ENCODE peak calls at places on chromosomes 6 and 20, in eight cellular contexts. One of them, this sample, is unnamed.

GRCh38 chr6:161088676-161089328 is 97.2 kb downstream of the MAP3K4 start:
- DNase-seq in PC-3: no peak
- DNase-seq in SK-N-SH: no peak
- DNase-seq in GM23338: peak
- DNase-seq in neural progenitor cell: peak
- DNase-seq in hepatocyte: peak
- DNase-seq in OCI-LY7: no peak
- DNase-seq in HCT116: no peak
- DNase-seq in this sample: peak

GRCh38 chr20:6908673-6909072 is 141.2 kb downstream of the BMP2 start:
- DNase-seq in hepatocyte: no peak
- DNase-seq in GM23338: peak
- DNase-seq in PC-3: no peak
- DNase-seq in SK-N-SH: no peak
- DNase-seq in OCI-LY7: no peak
- DNase-seq in neural progenitor cell: peak
- DNase-seq in HCT116: no peak
- DNase-seq in this sample: no peak

GRCh38 chr6:102928109-102928508 is 1534.6 kb downstream of the GRIK2 start:
- DNase-seq in HCT116: no peak
- DNase-seq in hepatocyte: no peak
- DNase-seq in SK-N-SH: no peak
- DNase-seq in GM23338: no peak
- DNase-seq in neural progenitor cell: no peak
- DNase-seq in PC-3: no peak
- DNase-seq in OCI-LY7: no peak
- DNase-seq in this sample: no peak

GRCh38 chr20:32637311-32637710 is 36.4 kb downstream of the C20orf203 start:
- DNase-seq in hepatocyte: no peak
- DNase-seq in neural progenitor cell: no peak
- DNase-seq in HCT116: no peak
- DNase-seq in SK-N-SH: no peak
- DNase-seq in PC-3: no peak
- DNase-seq in GM23338: no peak
- DNase-seq in OCI-LY7: no peak
- DNase-seq in this sample: no peak

GRCh38 chr6:129297592-129297991 is 412.4 kb downstream of the ARHGAP18 start:
- DNase-seq in OCI-LY7: no peak
- DNase-seq in PC-3: peak
- DNase-seq in hepatocyte: no peak
- DNase-seq in neural progenitor cell: no peak
- DNase-seq in SK-N-SH: no peak
- DNase-seq in HCT116: no peak
- DNase-seq in GM23338: no peak
- DNase-seq in this sample: no peak

GRCh38 chr6:125192610-125192930 is 39.0 kb downstream of the TPD52L1 start:
- DNase-seq in OCI-LY7: no peak
- DNase-seq in hepatocyte: no peak
- DNase-seq in HCT116: no peak
- DNase-seq in GM23338: no peak
- DNase-seq in SK-N-SH: no peak
- DNase-seq in neural progenitor cell: no peak
- DNase-seq in PC-3: no peak
- DNase-seq in this sample: no peak

GRCh38 chr6:156471000-156471399 is 306.2 kb upstream of the ARID1B start:
- DNase-seq in HCT116: no peak
- DNase-seq in neural progenitor cell: no peak
- DNase-seq in SK-N-SH: no peak
- DNase-seq in PC-3: no peak
- DNase-seq in GM23338: no peak
- DNase-seq in hepatocyte: no peak
- DNase-seq in OCI-LY7: no peak
- DNase-seq in this sample: no peak

GRCh38 chr20:38275815-38276550 is 15.4 kb upstream of the KIAA1755 start:
- DNase-seq in GM23338: no peak
- DNase-seq in SK-N-SH: no peak
- DNase-seq in HCT116: no peak
- DNase-seq in PC-3: peak
- DNase-seq in hepatocyte: no peak
- DNase-seq in OCI-LY7: no peak
- DNase-seq in neural progenitor cell: no peak
- DNase-seq in this sample: peak

GRCh38 chr20:14444106-14444505 is 106.7 kb upstream of the FLRT3 start:
- DNase-seq in PC-3: no peak
- DNase-seq in GM23338: no peak
- DNase-seq in hepatocyte: no peak
- DNase-seq in SK-N-SH: no peak
- DNase-seq in neural progenitor cell: no peak
- DNase-seq in HCT116: no peak
- DNase-seq in OCI-LY7: no peak
- DNase-seq in this sample: peak

GRCh38 chr20:37649017-37649416 is 44.8 kb upstream of the CTNNBL1 start:
- DNase-seq in neural progenitor cell: no peak
- DNase-seq in GM23338: no peak
- DNase-seq in HCT116: no peak
- DNase-seq in OCI-LY7: no peak
- DNase-seq in SK-N-SH: no peak
- DNase-seq in PC-3: no peak
- DNase-seq in hepatocyte: no peak
- DNase-seq in this sample: peak

GRCh38 chr6:27591660-27592059 is 118.8 kb upstream of the ZNF184 start:
- DNase-seq in PC-3: peak
- DNase-seq in GM23338: peak
- DNase-seq in OCI-LY7: no peak
- DNase-seq in SK-N-SH: no peak
- DNase-seq in neural progenitor cell: peak
- DNase-seq in HCT116: no peak
- DNase-seq in hepatocyte: peak
- DNase-seq in this sample: peak

GRCh38 chr6:91288741-91289140 is 701.9 kb upstream of the MAP3K7 start:
- DNase-seq in SK-N-SH: no peak
- DNase-seq in HCT116: no peak
- DNase-seq in GM23338: no peak
- DNase-seq in hepatocyte: no peak
- DNase-seq in neural progenitor cell: no peak
- DNase-seq in PC-3: no peak
- DNase-seq in OCI-LY7: no peak
- DNase-seq in this sample: no peak

GRCh38 chr6:5143625-5144311 is 58.6 kb downstream of the PPP1R3G start:
- DNase-seq in SK-N-SH: peak
- DNase-seq in HCT116: peak
- DNase-seq in PC-3: peak
- DNase-seq in neural progenitor cell: peak
- DNase-seq in OCI-LY7: peak
- DNase-seq in GM23338: peak
- DNase-seq in hepatocyte: peak
- DNase-seq in this sample: peak
- TF ChIP-seq EZH2phosphoT487 in SK-N-SH: no peak
- TF ChIP-seq EZH2phosphoT487 in HCT116: no peak
- TF ChIP-seq EZH2phosphoT487 in PC-3: no peak
- TF ChIP-seq EZH2phosphoT487 in neural progenitor cell: no peak
- TF ChIP-seq EZH2phosphoT487 in OCI-LY7: no peak
- TF ChIP-seq EZH2phosphoT487 in GM23338: no peak
- TF ChIP-seq EZH2phosphoT487 in hepatocyte: no peak
- TF ChIP-seq EZH2phosphoT487 in this sample: no peak

GRCh38 chr6:138238368-138238767 is 20.1 kb upstream of the PBOV1 start:
- DNase-seq in HCT116: no peak
- DNase-seq in PC-3: no peak
- DNase-seq in neural progenitor cell: no peak
- DNase-seq in SK-N-SH: no peak
- DNase-seq in OCI-LY7: no peak
- DNase-seq in hepatocyte: no peak
- DNase-seq in GM23338: no peak
- DNase-seq in this sample: no peak

GRCh38 chr6:138235693-138236092 is 17.4 kb upstream of the PBOV1 start:
- DNase-seq in neural progenitor cell: no peak
- DNase-seq in GM23338: no peak
- DNase-seq in PC-3: no peak
- DNase-seq in HCT116: no peak
- DNase-seq in OCI-LY7: no peak
- DNase-seq in SK-N-SH: no peak
- DNase-seq in hepatocyte: no peak
- DNase-seq in this sample: no peak

GRCh38 chr6:138237463-138237862 is 19.2 kb upstream of the PBOV1 start:
- DNase-seq in PC-3: no peak
- DNase-seq in OCI-LY7: no peak
- DNase-seq in hepatocyte: no peak
- DNase-seq in HCT116: no peak
- DNase-seq in SK-N-SH: no peak
- DNase-seq in neural progenitor cell: no peak
- DNase-seq in GM23338: peak
- DNase-seq in this sample: no peak

GRCh38 chr6:138234363-138234762 is 16.1 kb upstream of the PBOV1 start:
- DNase-seq in OCI-LY7: no peak
- DNase-seq in PC-3: peak
- DNase-seq in GM23338: no peak
- DNase-seq in hepatocyte: no peak
- DNase-seq in SK-N-SH: no peak
- DNase-seq in neural progenitor cell: no peak
- DNase-seq in HCT116: no peak
- DNase-seq in this sample: no peak

DNA sequence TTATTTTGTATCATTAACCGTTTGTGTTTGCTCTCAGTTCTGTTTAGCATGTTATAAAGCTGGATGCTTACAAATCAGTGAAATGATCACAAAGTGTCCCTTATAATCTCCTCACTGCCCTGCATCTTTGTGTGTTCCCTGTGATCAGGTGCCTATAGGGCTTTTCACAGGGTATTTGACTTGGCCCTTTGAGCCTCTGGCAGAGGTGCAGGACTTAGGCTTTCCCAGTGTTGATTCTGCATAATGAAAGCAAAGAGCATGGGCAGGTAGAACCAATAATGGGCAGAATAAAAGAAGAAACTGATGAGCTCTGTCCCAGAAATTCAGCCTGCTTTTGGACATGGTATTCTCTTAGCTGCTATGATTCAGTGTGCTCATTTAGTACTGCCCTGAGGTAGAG is 16.9 kb upstream of the PBOV1 start:
- DNase-seq in GM23338: no peak
- DNase-seq in OCI-LY7: no peak
- DNase-seq in neural progenitor cell: no peak
- DNase-seq in SK-N-SH: no peak
- DNase-seq in PC-3: no peak
- DNase-seq in hepatocyte: no peak
- DNase-seq in HCT116: no peak
- DNase-seq in this sample: no peak
- TF ChIP-seq EZH2phosphoT487 in GM23338: no peak
- TF ChIP-seq EZH2phosphoT487 in OCI-LY7: no peak
- TF ChIP-seq EZH2phosphoT487 in neural progenitor cell: no peak
- TF ChIP-seq EZH2phosphoT487 in SK-N-SH: no peak
- TF ChIP-seq EZH2phosphoT487 in PC-3: no peak
- TF ChIP-seq EZH2phosphoT487 in hepatocyte: no peak
- TF ChIP-seq EZH2phosphoT487 in HCT116: no peak
- TF ChIP-seq EZH2phosphoT487 in this sample: no peak

DNA sequence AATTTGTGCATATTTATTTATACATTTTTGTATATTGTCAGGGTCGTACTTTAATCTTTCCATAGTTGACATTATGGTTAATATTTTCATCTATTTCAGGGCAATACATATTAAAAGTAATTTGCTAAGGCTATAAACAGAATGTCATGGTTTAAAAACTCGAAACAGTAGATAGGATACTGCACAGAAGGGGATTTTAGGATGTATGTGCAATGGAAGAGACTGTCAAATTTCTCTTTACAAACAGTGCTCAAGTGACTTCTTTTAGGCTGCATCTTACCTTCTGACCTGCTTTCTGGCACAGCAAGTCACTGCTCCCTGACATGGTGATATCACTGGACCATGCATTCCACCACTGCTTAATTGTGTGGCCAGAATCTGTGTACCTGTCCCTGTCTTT is 152.9 kb downstream of the EPHA7 start:
- DNase-seq in SK-N-SH: no peak
- DNase-seq in hepatocyte: no peak
- DNase-seq in PC-3: no peak
- DNase-seq in HCT116: no peak
- DNase-seq in neural progenitor cell: no peak
- DNase-seq in OCI-LY7: no peak
- DNase-seq in GM23338: no peak
- DNase-seq in this sample: no peak
- TF ChIP-seq EZH2phosphoT487 in SK-N-SH: no peak
- TF ChIP-seq EZH2phosphoT487 in hepatocyte: no peak
- TF ChIP-seq EZH2phosphoT487 in PC-3: no peak
- TF ChIP-seq EZH2phosphoT487 in HCT116: no peak
- TF ChIP-seq EZH2phosphoT487 in neural progenitor cell: no peak
- TF ChIP-seq EZH2phosphoT487 in OCI-LY7: no peak
- TF ChIP-seq EZH2phosphoT487 in GM23338: no peak
- TF ChIP-seq EZH2phosphoT487 in this sample: no peak

GRCh38 chr6:17886891-17887290 is 100.5 kb downstream of the KIF13A start:
- DNase-seq in GM23338: no peak
- DNase-seq in OCI-LY7: no peak
- DNase-seq in SK-N-SH: no peak
- DNase-seq in neural progenitor cell: no peak
- DNase-seq in hepatocyte: no peak
- DNase-seq in HCT116: no peak
- DNase-seq in PC-3: no peak
- DNase-seq in this sample: peak

GRCh38 chr6:17894905-17895304 is 92.5 kb downstream of the KIF13A start:
- DNase-seq in GM23338: no peak
- DNase-seq in HCT116: no peak
- DNase-seq in OCI-LY7: no peak
- DNase-seq in neural progenitor cell: no peak
- DNase-seq in hepatocyte: no peak
- DNase-seq in SK-N-SH: no peak
- DNase-seq in PC-3: no peak
- DNase-seq in this sample: no peak

GRCh38 chr6:17894191-17894590 is 93.2 kb downstream of the KIF13A start:
- DNase-seq in GM23338: no peak
- DNase-seq in neural progenitor cell: no peak
- DNase-seq in HCT116: no peak
- DNase-seq in PC-3: no peak
- DNase-seq in SK-N-SH: no peak
- DNase-seq in hepatocyte: no peak
- DNase-seq in OCI-LY7: no peak
- DNase-seq in this sample: no peak

GRCh38 chr6:17890309-17890708 is 97.1 kb downstream of the KIF13A start:
- DNase-seq in HCT116: no peak
- DNase-seq in hepatocyte: no peak
- DNase-seq in OCI-LY7: no peak
- DNase-seq in GM23338: no peak
- DNase-seq in PC-3: no peak
- DNase-seq in neural progenitor cell: no peak
- DNase-seq in SK-N-SH: no peak
- DNase-seq in this sample: no peak

DNA sequence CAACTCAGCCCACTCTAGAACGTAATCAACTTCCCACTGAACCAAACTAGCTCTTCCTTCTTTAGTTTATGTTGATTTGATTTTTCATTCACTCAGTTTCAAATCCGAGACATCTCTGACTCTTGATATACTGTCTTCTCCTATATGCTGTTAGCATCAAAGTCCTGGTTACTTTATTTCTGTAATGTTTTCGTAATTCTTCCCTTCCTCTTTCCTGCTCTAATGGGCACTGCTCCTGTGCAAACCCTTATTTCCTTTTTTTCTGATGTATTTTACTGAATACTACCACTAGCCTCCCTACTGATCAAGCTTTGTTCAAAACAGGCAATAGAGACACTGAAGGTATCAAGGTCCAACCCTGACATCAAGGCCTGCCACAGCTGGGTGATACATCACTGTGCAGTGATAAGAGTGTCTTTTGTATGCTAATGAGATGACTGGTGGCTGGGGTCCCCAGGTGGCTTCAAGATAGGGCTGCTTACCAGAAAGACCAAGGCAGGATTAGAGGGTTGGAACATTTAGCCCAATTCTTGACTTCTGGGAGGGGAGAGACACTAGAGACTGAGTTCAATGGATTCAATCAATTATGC is 95.2 kb downstream of the KIF13A start:
- DNase-seq in GM23338: no peak
- DNase-seq in HCT116: no peak
- DNase-seq in neural progenitor cell: no peak
- DNase-seq in PC-3: no peak
- DNase-seq in hepatocyte: no peak
- DNase-seq in OCI-LY7: no peak
- DNase-seq in SK-N-SH: no peak
- DNase-seq in this sample: no peak
- TF ChIP-seq EZH2phosphoT487 in GM23338: no peak
- TF ChIP-seq EZH2phosphoT487 in HCT116: no peak
- TF ChIP-seq EZH2phosphoT487 in neural progenitor cell: no peak
- TF ChIP-seq EZH2phosphoT487 in PC-3: no peak
- TF ChIP-seq EZH2phosphoT487 in hepatocyte: no peak
- TF ChIP-seq EZH2phosphoT487 in OCI-LY7: no peak
- TF ChIP-seq EZH2phosphoT487 in SK-N-SH: no peak
- TF ChIP-seq EZH2phosphoT487 in this sample: no peak